ENCODE peak calls at places on chromosomes 11 and 22, in four cellular contexts. H is lower lobe of right lung, F is choroid plexus epithelial cell, N is lower leg skin. X is an unnamed sample.
A peak's percentile ranks its signal among the peaks of the same experiment; 100 is the strongest.

GRCh38 chr11:1754376-1755150 is 4.2 kb upstream of the IFITM10 start:
- DNase-seq in N (no peak), F (no peak), H (peak; percentile 47), X (no peak)

GRCh38 chr11:20368441-20368840 is 4.9 kb downstream of the HTATIP2 start:
- DNase-seq in H (no peak), N (no peak), F (no peak), X (peak; percentile 30)

GRCh38 chr22:23815781-23816551 is 22.8 kb downstream of the DERL3 start:
- DNase-seq in N (no peak), H (peak; percentile 3), F (no peak), X (no peak)

GRCh38 chr11:120688166-120688565 is 176.6 kb downstream of the GRIK4 start:
- DNase-seq in F (no peak), H (no peak), N (no peak), X (no peak)

GRCh38 chr11:118609380-118610219 is 2.2 kb downstream of the PHLDB1 start:
- DNase-seq in N (no peak), F (no peak), H (no peak), X (peak; percentile 49)

GRCh38 chr11:115008774-115009173 is 330.4 kb downstream of the NXPE2 start:
- DNase-seq in H (no peak), N (no peak), F (no peak), X (no peak)

GRCh38 chr11:69374110-69374981 is 80.4 kb downstream of the MYEOV start:
- DNase-seq in F (no peak), N (peak; percentile 14), H (no peak), X (no peak)

GRCh38 chr22:38038890-38039812 is 18.1 kb upstream of the PICK1 start:
- DNase-seq in F (no peak), N (no peak), H (no peak), X (no peak)

GRCh38 chr22:37419916-37420655 is 7.2 kb downstream of the ELFN2 start:
- DNase-seq in H (no peak), F (no peak), N (no peak), X (peak; percentile 24)

GRCh38 chr11:127247261-127247660 is 246.7 kb upstream of the KIRREL3 start:
- DNase-seq in H (no peak), N (no peak), F (no peak), X (no peak)

GRCh38 chr22:19998991-19999820 is 17.4 kb downstream of the ARVCF start:
- DNase-seq in H (no peak), F (no peak), N (no peak), X (no peak)

GRCh38 chr11:102187416-102188125 is 77.3 kb downstream of the YAP1 start:
- DNase-seq in F (peak; percentile 66), H (no peak), N (no peak), X (peak; percentile 97)

GRCh38 chr22:34429314-34429713 is 509.0 kb upstream of the LARGE1 start:
- DNase-seq in N (no peak), F (no peak), H (no peak), X (no peak)

GRCh38 chr22:39703890-39704658 is 133.5 kb downstream of the CACNA1I start:
- DNase-seq in F (no peak), H (no peak), N (no peak), X (no peak)

GRCh38 chr11:68551223-68551622 is 90.7 kb downstream of the PPP6R3 start:
- DNase-seq in N (no peak), H (no peak), F (peak; percentile 17), X (no peak)

GRCh38 chr11:31240340-31240904 is 129.1 kb downstream of the DCDC1 start:
- DNase-seq in F (peak; percentile 78), N (no peak), H (no peak), X (peak; percentile 63)

GRCh38 chr11:117562111-117562510 is 234.5 kb downstream of the CEP164 start:
- DNase-seq in H (no peak), F (no peak), N (no peak), X (no peak)

GRCh38 chr11:31817621-31818493 is 6.7 kb upstream of the PAX6 start:
- DNase-seq in N (no peak), F (no peak), H (no peak), X (no peak)

GRCh38 chr22:23054531-23055257 is 15.6 kb upstream of the GNAZ start:
- DNase-seq in F (no peak), H (no peak), N (no peak), X (no peak)

GRCh38 chr11:45152740-45153595 is 6.5 kb downstream of the PRDM11 start:
- DNase-seq in N (peak; percentile 8), F (no peak), H (no peak), X (no peak)

GRCh38 chr11:8066911-8067455 is 14.0 kb upstream of the TUB start:
- DNase-seq in F (peak; percentile 56), H (no peak), N (no peak), X (no peak)

GRCh38 chr11:76770642-76771445 is 12.3 kb upstream of the TSKU start:
- DNase-seq in H (no peak), F (peak; percentile 96), N (peak; percentile 73), X (peak; percentile 92)

GRCh38 chr11:76767659-76768058 is 15.5 kb upstream of the TSKU start:
- DNase-seq in F (no peak), H (no peak), N (no peak), X (no peak)

GRCh38 chr11:76769645-76770586 is 13.2 kb upstream of the TSKU start:
- DNase-seq in F (no peak), N (no peak), H (no peak), X (no peak)

GRCh38 chr11:76768091-76769047 is 14.8 kb upstream of the TSKU start:
- DNase-seq in N (peak; percentile 71), F (no peak), H (peak; percentile 77), X (no peak)

DNA sequence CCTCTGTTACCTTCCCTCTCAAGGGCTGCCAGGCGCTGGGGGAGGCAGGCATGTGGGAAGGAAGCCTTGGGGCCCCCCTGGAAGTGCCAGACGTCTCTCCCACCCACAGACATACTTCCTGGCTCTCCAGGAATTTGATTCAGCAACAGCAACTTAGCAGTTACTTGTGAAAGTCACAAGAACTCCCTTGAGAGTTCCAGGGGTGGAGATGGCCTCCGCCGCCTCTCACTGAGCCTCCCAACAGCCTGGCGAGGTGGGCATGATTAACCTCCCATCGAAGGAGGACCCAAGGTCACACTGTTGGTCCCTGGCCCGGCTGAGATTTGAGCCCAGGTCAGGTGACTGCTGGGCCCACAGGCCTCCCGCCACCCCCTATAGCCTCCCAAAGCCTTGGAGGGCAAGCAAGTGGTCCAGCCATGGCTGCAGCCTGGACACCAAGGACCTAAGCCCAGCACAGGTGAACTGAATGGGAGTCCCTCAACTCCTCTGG is 14.0 kb upstream of the TSKU start:
- DNase-seq in H (no peak), F (peak; percentile 72), N (no peak), X (peak; percentile 56)
- H3K4me3 ChIP-seq in H (peak overlapping the region; percentile 16), F (no peak overlapping the region), N (no peak overlapping the region), X (peak overlapping the region; percentile 20)

DNA sequence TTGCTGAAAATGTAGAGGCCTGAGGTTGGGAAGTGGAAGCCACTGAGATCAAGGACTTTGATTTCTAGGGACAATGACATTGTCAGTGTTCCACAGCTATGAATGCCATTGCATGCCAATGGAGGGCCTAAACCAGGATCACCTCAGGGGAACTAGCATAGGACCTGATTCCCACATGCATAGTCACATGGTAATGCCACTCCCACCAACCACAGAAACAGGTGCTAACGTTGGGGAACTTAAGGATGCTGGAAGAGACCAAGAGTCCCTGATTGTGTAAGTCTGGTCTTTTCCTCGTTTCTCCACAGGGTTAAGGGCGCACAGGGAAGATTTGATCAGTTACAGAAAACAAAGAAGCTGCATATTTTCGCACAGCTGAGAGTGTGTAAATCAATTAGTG is 59.4 kb upstream of the CD44 start:
- DNase-seq in F (no peak), N (no peak), H (no peak), X (no peak)
- H3K4me3 ChIP-seq in F (no peak overlapping the region), N (no peak overlapping the region), H (no peak overlapping the region), X (no peak overlapping the region)

DNA sequence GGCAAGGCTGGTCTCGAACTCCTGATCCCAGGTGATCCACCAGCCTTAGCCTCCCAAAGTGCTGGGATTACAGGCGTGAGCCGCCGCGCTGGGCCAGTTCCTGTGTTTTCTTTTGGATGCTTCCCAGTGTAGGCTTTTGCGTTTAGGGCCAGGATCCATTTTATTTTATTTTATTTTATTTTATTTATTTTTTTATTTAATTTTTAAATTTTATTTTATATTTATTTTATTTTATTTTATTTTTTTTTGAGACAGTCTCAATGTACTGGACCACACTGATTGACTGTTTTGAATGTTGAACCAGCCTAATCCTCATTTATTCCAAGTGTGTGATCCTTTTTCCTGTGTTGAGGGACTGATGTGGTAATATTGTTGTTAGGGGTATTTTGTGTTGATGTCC is 8.4 kb downstream of the EPS8L2 start:
- DNase-seq in N (no peak), H (no peak), F (no peak), X (no peak)
- H3K4me3 ChIP-seq in N (no peak overlapping the region), H (no peak overlapping the region), F (no peak overlapping the region), X (no peak overlapping the region)

GRCh38 chr11:111382451-111382850 is 3.4 kb upstream of the POU2AF1 start:
- DNase-seq in F (no peak), N (no peak), H (no peak), X (no peak)

GRCh38 chr11:111376453-111376871 is 2.6 kb downstream of the POU2AF1 start:
- DNase-seq in H (no peak), N (no peak), F (no peak), X (no peak)

GRCh38 chr11:111379500-111380136 is 543 bp upstream of the POU2AF1 start:
- DNase-seq in F (no peak), H (no peak), N (no peak), X (no peak)

GRCh38 chr11:111378185-111378772 is 796 bp downstream of the POU2AF1 start:
- DNase-seq in F (no peak), H (no peak), N (no peak), X (no peak)

DNA sequence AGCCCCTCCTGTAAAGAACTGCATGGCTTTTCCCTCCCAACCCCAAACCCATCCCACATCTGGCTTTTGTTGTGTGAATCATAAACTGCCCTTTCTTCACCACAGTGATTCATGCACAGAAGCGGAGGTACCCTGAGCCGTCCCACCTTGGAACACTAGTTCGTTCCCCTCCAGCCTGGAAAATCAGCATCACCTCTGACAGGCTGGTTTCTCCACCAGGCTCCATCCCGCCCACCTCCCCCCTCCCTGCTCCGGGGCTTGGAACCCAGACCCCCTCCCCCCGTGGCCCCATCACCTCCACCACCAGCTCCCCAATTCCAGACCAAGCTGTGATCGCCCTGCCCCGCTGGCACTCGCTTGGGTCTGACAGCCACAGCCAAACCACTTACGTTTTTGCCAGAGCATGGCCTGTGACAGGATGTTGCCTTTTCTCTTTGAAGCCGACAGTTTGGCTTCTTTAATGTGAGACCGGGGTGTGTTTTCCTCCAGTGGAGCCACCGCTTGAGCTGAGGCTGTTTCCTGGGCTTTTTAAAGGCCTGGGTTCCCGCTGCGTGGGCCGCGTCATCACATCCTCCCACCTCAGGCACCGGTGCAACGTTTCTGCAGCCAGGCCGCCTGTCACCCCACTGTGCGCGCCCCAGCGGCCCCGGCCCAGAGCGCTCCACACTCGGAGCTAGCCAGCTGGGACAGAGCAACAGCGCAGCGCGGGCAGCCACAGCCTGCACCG is at the start of gene POU2AF1:
- DNase-seq in H (no peak), F (peak; percentile 20), N (peak; percentile 32), X (peak; percentile 59)
- H3K4me3 ChIP-seq in H (peak within 1 kb of the TSS; percentile 6), F (no peak within 1 kb of the TSS), N (no peak within 1 kb of the TSS), X (no peak within 1 kb of the TSS)

GRCh38 chr11:74460065-74460464 is 7.3 kb downstream of the KCNE3 start:
- DNase-seq in H (no peak), N (no peak), F (no peak), X (no peak)
- H3K4me3 ChIP-seq in H (peak overlapping the region; percentile 51), N (no peak overlapping the region), F (no peak overlapping the region), X (peak overlapping the region; percentile 63)